ENCODE peak calls at places on chromosomes 5 and 9, in nine cellular contexts. U, G, D, R, K, M, Q, J and I are unnamed samples.

GRCh38 chr5:17185776-17186175 is 31.7 kb upstream of the BASP1 start:
- DNase-seq in U (no peak), R (peak; percentile 88), Q (peak; percentile 92), G (no peak), D (no peak), K (no peak), J (peak; percentile 75), M (peak; percentile 28), I (no peak)

GRCh38 chr9:117771162-117771561 is 67.0 kb downstream of the TLR4 start:
- DNase-seq in U (no peak), G (no peak), M (no peak), D (no peak), Q (no peak), J (no peak), K (no peak), R (no peak), I (no peak)

GRCh38 chr9:27351438-27351837 is 54.5 kb upstream of the EQTN start:
- DNase-seq in D (no peak), J (no peak), R (no peak), Q (peak; percentile 26), K (no peak), U (no peak), M (no peak), G (no peak), I (no peak)

GRCh38 chr5:33556330-33557328 is 115.9 kb downstream of the TARS1 start:
- DNase-seq in K (no peak), M (no peak), G (no peak), U (no peak), Q (no peak), D (no peak), R (no peak), J (no peak), I (no peak)

GRCh38 chr5:124923131-124923530 is 176.7 kb upstream of the ZNF608 start:
- DNase-seq in D (no peak), J (no peak), U (no peak), G (no peak), K (no peak), M (no peak), Q (peak; percentile 63), R (no peak), I (no peak)

GRCh38 chr5:175746851-175747250 is 89.0 kb downstream of the HRH2 start:
- DNase-seq in M (no peak), R (no peak), Q (peak; percentile 39), G (peak; percentile 38), J (no peak), K (no peak), U (no peak), D (no peak), I (no peak)

GRCh38 chr5:73363911-73364730 is 84.5 kb downstream of the FOXD1 start:
- DNase-seq in D (no peak), K (no peak), M (no peak), G (no peak), R (peak; percentile 75), Q (peak; percentile 44), U (no peak), J (no peak), I (no peak)

GRCh38 chr9:21455320-21455719 is 15.1 kb downstream of the IFNA1 start:
- DNase-seq in K (no peak), J (peak; percentile 2), R (peak; percentile 1), G (no peak), M (no peak), Q (peak; percentile 40), U (peak; percentile 9), D (peak; percentile 35), I (no peak)

GRCh38 chr5:153718713-153719112 is 228.2 kb downstream of the GRIA1 start:
- DNase-seq in R (no peak), K (no peak), G (no peak), M (no peak), Q (no peak), J (no peak), D (no peak), U (no peak), I (no peak)

GRCh38 chr5:76125888-76126287 is 42.7 kb downstream of the SV2C start:
- DNase-seq in D (no peak), R (no peak), M (no peak), U (no peak), Q (no peak), K (no peak), G (no peak), J (no peak), I (no peak)

GRCh38 chr9:129458663-129459549 is 162.0 kb downstream of the C9orf50 start:
- DNase-seq in J (no peak), Q (peak; percentile 24), G (peak; percentile 44), U (peak; percentile 75), R (no peak), K (no peak), M (no peak), D (peak; percentile 56), I (no peak)

GRCh38 chr9:112784020-112784788 is 33.6 kb downstream of the SNX30 start:
- DNase-seq in J (no peak), D (no peak), M (no peak), R (no peak), Q (no peak), G (peak; percentile 19), K (no peak), U (no peak), I (no peak)

GRCh38 chr5:62333250-62333800 is 27.3 kb downstream of the KIF2A start:
- DNase-seq in G (no peak), D (no peak), M (no peak), K (no peak), Q (no peak), J (no peak), R (no peak), U (no peak), I (no peak)

GRCh38 chr9:81132318-81132717 is 557.0 kb downstream of the TLE1 start:
- DNase-seq in R (no peak), J (no peak), U (peak; percentile 31), D (no peak), M (no peak), G (no peak), Q (peak; percentile 62), K (no peak), I (no peak)

GRCh38 chr9:90458485-90458884 is 184.1 kb downstream of the DIRAS2 start:
- DNase-seq in K (no peak), U (no peak), M (no peak), J (no peak), Q (no peak), R (no peak), G (no peak), D (no peak), I (no peak)

GRCh38 chr5:141850183-141850768 is 27.9 kb downstream of the PCDH1 start:
- DNase-seq in R (no peak), D (peak; percentile 80), G (peak; percentile 67), Q (no peak), U (no peak), K (no peak), M (no peak), J (no peak), I (no peak)

GRCh38 chr5:176541338-176542134 is 4.3 kb upstream of the RNF44 start:
- DNase-seq in Q (peak; percentile 46), G (no peak), J (no peak), R (no peak), M (no peak), U (peak; percentile 85), D (no peak), K (no peak), I (peak; percentile 66)

GRCh38 chr9:126376311-126376902 is 49.8 kb downstream of the MVB12B start:
- DNase-seq in Q (no peak), U (no peak), G (no peak), M (peak; percentile 27), D (no peak), J (no peak), R (no peak), K (no peak), I (no peak)

GRCh38 chr5:6632324-6632930 is 417 bp downstream of the NSUN2 start:
- DNase-seq in G (peak; percentile 49), M (no peak), K (peak; percentile 5), D (no peak), U (peak; percentile 49), J (no peak), R (no peak), Q (no peak), I (no peak)

GRCh38 chr5:179422213-179422839 is 77.1 kb upstream of the ADAMTS2 start:
- DNase-seq in M (no peak), K (no peak), Q (no peak), U (no peak), G (no peak), R (no peak), D (no peak), J (no peak), I (no peak)

GRCh38 chr5:50340757-50341156 is 100.3 kb downstream of the EMB start:
- DNase-seq in Q (no peak), M (no peak), G (no peak), K (peak; percentile 3), J (no peak), D (no peak), R (no peak), U (no peak), I (no peak)

GRCh38 chr5:143495124-143495523 is 91.6 kb upstream of the NR3C1 start:
- DNase-seq in K (no peak), G (no peak), U (no peak), R (peak; percentile 28), D (no peak), J (no peak), M (no peak), Q (peak; percentile 62), I (no peak)

GRCh38 chr9:81116340-81117207 is 572.8 kb downstream of the TLE1 start:
- DNase-seq in U (no peak), K (no peak), R (no peak), J (no peak), D (no peak), Q (no peak), G (no peak), M (no peak), I (no peak)

GRCh38 chr9:126169736-126170135 is 156.9 kb upstream of the MVB12B start:
- DNase-seq in R (no peak), J (no peak), Q (no peak), U (no peak), K (no peak), M (no peak), G (no peak), D (no peak), I (no peak)

GRCh38 chr9:107907261-107907660 is 417.7 kb upstream of the KLF4 start:
- DNase-seq in J (no peak), K (no peak), G (no peak), Q (peak; percentile 24), U (no peak), M (no peak), R (no peak), D (no peak), I (no peak)

GRCh38 chr5:131393498-131393968 is 129.7 kb downstream of the CDC42SE2 start:
- DNase-seq in G (no peak), R (no peak), K (no peak), D (no peak), J (no peak), U (no peak), Q (no peak), M (no peak), I (no peak)

GRCh38 chr5:147763791-147764525 is 18.6 kb downstream of the JAKMIP2 start:
- DNase-seq in G (no peak), R (peak; percentile 12), D (no peak), M (no peak), J (peak; percentile 70), U (no peak), Q (no peak), K (no peak), I (no peak)

GRCh38 chr5:72402381-72402890 is 82.3 kb downstream of the PTCD2 start:
- DNase-seq in J (no peak), U (no peak), Q (no peak), G (no peak), K (no peak), R (peak; percentile 30), D (no peak), M (no peak), I (no peak)

GRCh38 chr9:127754099-127754760 is 19.1 kb upstream of the TOR2A start:
- DNase-seq in J (no peak), M (no peak), R (no peak), D (no peak), G (no peak), K (no peak), Q (no peak), U (no peak), I (no peak)

GRCh38 chr5:10469253-10470030 is 27.8 kb downstream of the ROPN1L start:
- DNase-seq in U (no peak), M (no peak), D (no peak), G (no peak), Q (no peak), K (peak; percentile 52), R (no peak), J (no peak), I (no peak)

GRCh38 chr9:88736136-88736637 is 201.2 kb downstream of the NXNL2 start:
- DNase-seq in M (no peak), Q (no peak), R (peak; percentile 60), U (no peak), G (no peak), D (no peak), K (no peak), J (no peak), I (no peak)